ENCODE peak calls at places on chromosome 1, in four cellular contexts. Q is DND-41, X is testis, D is dorsolateral prefrontal cortex. T is an unnamed sample.

GRCh38 chr1:218679391-218679790 is 334.3 kb downstream of the TGFB2 start:
- DNase-seq in Q (no peak), X (no peak), D (no peak), T (no peak)

GRCh38 chr1:58652351-58653184 is 47.3 kb downstream of the MYSM1 start:
- DNase-seq in Q (peak; percentile 64), X (peak; percentile 75), D (peak; percentile 41), T (no peak)

GRCh38 chr1:41444246-41444645 is 40.2 kb downstream of the EDN2 start:
- DNase-seq in Q (no peak), X (no peak), D (no peak), T (no peak)

GRCh38 chr1:207954104-207954503 is 43.2 kb upstream of the CD34 start:
- DNase-seq in Q (no peak), X (no peak), D (no peak), T (no peak)

GRCh38 chr1:59892836-59893811 is 33.4 kb downstream of the CYP2J2 start:
- DNase-seq in Q (no peak), X (no peak), D (no peak), T (no peak)

GRCh38 chr1:57839067-57839466 is 415.2 kb upstream of the DAB1 start:
- DNase-seq in Q (no peak), X (no peak), D (no peak), T (no peak)

GRCh38 chr1:38788285-38788684 is 71.3 kb downstream of the RRAGC start:
- DNase-seq in Q (no peak), X (no peak), D (no peak), T (no peak)

GRCh38 chr1:243950166-243950565 is 100.1 kb upstream of the AKT3 start:
- DNase-seq in Q (no peak), X (no peak), D (no peak), T (no peak)

GRCh38 chr1:2240251-2241156 is 12.4 kb downstream of the SKI start:
- DNase-seq in Q (no peak), X (peak; percentile 89), D (peak; percentile 73), T (peak; percentile 76)

DNA sequence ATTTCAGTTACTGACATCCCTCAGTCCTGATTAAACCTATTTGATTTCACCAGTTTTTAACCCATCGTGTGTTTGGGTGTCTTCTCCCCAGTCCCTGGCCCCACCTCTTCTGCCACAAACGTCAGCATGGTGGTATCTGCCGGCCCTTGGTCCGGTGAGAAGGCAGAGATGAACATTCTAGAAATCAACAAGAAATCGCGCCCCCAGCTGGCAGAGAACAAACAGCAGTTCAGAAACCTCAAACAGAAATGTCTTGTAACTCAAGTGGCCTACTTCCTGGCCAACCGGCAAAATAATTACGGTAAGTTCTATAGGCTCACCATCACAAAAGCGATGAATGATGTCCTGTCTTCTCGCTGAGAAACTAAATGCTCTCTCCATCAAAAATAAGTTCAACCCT is 28.7 kb downstream of the NBPF3 start:
- DNase-seq in Q (no peak), X (no peak), D (no peak), T (no peak)
- TF ChIP-seq CTCF in Q (peak; percentile 39), X (no peak), D (no peak), T (peak; percentile 39)

GRCh38 chr1:36542962-36543515 is 60.3 kb upstream of the CSF3R start:
- DNase-seq in Q (no peak), X (peak; percentile 12), D (no peak), T (peak; percentile 36)
- TF ChIP-seq CTCF in Q (peak; percentile 41), X (no peak), D (no peak), T (no peak)

GRCh38 chr1:203055983-203056382 is 29.7 kb downstream of the PPFIA4 start:
- DNase-seq in Q (no peak), X (no peak), D (no peak), T (no peak)
- TF ChIP-seq CTCF in Q (no peak), X (no peak), D (no peak), T (no peak)

GRCh38 chr1:25631750-25632495 is 15.3 kb downstream of the MAN1C1 start:
- DNase-seq in Q (no peak), X (no peak), D (no peak), T (no peak)
- TF ChIP-seq CTCF in Q (no peak), X (no peak), D (no peak), T (no peak)

GRCh38 chr1:17375651-17376050 is 3.7 kb downstream of the PADI6 start:
- DNase-seq in Q (no peak), X (no peak), D (no peak), T (no peak)

GRCh38 chr1:17371896-17372295 is at the start of gene PADI6:
- DNase-seq in Q (no peak), X (no peak), D (no peak), T (no peak)

GRCh38 chr1:17369466-17369865 is 2.5 kb upstream of the PADI6 start:
- DNase-seq in Q (no peak), X (no peak), D (no peak), T (no peak)

GRCh38 chr1:17372955-17373354 is 959 bp downstream of the PADI6 start:
- DNase-seq in Q (no peak), X (no peak), D (no peak), T (no peak)

DNA sequence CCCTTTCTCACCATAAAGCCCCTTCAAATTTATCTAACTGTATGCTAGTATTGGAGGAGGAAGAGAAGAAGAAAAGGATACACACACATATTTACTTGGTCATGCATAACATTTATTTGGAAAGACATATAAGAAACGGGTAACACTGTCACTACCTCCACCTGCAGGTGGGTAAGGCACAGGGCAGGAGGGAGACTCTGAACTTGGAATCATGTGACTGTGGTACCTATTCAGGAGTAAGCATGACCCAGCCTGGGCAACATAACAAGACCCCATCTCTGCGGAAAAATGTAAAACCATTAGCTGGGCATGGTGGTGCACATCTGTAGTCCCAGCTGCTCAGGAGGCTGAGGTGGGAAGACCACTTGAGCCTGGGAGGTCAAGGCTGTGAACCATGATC is 1.4 kb upstream of the PADI6 start:
- DNase-seq in Q (no peak), X (no peak), D (no peak), T (no peak)
- TF ChIP-seq CTCF in Q (peak; percentile 34), X (no peak), D (no peak), T (no peak)

GRCh38 chr1:200890818-200891773 is 3.6 kb upstream of the INAVA start:
- DNase-seq in Q (no peak), X (no peak), D (peak; percentile 27), T (no peak)
- TF ChIP-seq CTCF in Q (no peak), X (peak; percentile 28), D (peak; percentile 30), T (peak; percentile 12)

T was measured in mesothelial cell of epicardium.